ENCODE peak calls at places on chromosomes 2 and 18, in ten cellular contexts. T is Peyer's patch, U is uterus, P is H1, J is HCT116, I is IMR-90, V is HepG2, R is transverse colon, X is heart left ventricle, O is esophagus muscularis mucosa. E is an unnamed sample.

GRCh38 chr2:128388414-128389032 is 69.9 kb upstream of the HS6ST1 start:
- DNase-seq in T (no peak), U (peak; percentile 4), P (no peak), J (no peak), I (peak; percentile 16), V (no peak), R (no peak), X (no peak), O (no peak), E (no peak)

GRCh38 chr2:227163445-227163997 is 484 bp downstream of the COL4A4 start:
- DNase-seq in T (peak; percentile 64), U (no peak), P (no peak), J (no peak), I (no peak), V (no peak), R (peak; percentile 46), X (peak; percentile 46), O (peak; percentile 80), E (no peak)

GRCh38 chr2:132038179-132038882 is 123.4 kb downstream of the ANKRD30BL start:
- DNase-seq in T (no peak), U (no peak), P (no peak), J (no peak), I (no peak), V (no peak), R (no peak), X (no peak), O (no peak), E (no peak)

GRCh38 chr18:79927597-79928562 is 23.6 kb downstream of the SLC66A2 start:
- DNase-seq in T (no peak), U (peak; percentile 1), P (no peak), J (no peak), I (no peak), V (no peak), R (peak; percentile 5), X (peak; percentile 13), O (no peak), E (no peak)

GRCh38 chr2:58740381-58740780 is 499.3 kb upstream of the FANCL start:
- DNase-seq in T (no peak), U (no peak), P (no peak), J (no peak), I (no peak), V (no peak), R (no peak), X (no peak), O (no peak), E (no peak)

GRCh38 chr18:78777992-78778391 is 201.6 kb upstream of the SALL3 start:
- DNase-seq in T (no peak), U (no peak), P (no peak), J (no peak), I (no peak), V (no peak), R (no peak), X (no peak), O (no peak), E (no peak)

GRCh38 chr2:19886261-19886660 is 15.5 kb downstream of the TTC32 start:
- DNase-seq in T (no peak), U (no peak), P (no peak), J (no peak), I (no peak), V (no peak), R (no peak), X (no peak), O (no peak), E (no peak)

GRCh38 chr2:199223791-199224190 is 233.9 kb downstream of the SATB2 start:
- DNase-seq in T (no peak), U (no peak), P (no peak), J (no peak), I (peak; percentile 16), V (peak; percentile 35), R (no peak), X (no peak), O (no peak), E (no peak)

GRCh38 chr2:151028691-151029176 is 232.9 kb downstream of the RBM43 start:
- DNase-seq in T (no peak), U (no peak), P (no peak), J (no peak), I (no peak), V (no peak), R (no peak), X (no peak), O (no peak), E (no peak)

GRCh38 chr2:151029406-151030157 is 232.1 kb downstream of the RBM43 start:
- DNase-seq in T (no peak), U (no peak), P (no peak), J (no peak), I (peak; percentile 91), V (no peak), R (no peak), X (no peak), O (no peak), E (no peak)

GRCh38 chr2:151032741-151033152 is 228.9 kb downstream of the RBM43 start:
- DNase-seq in T (no peak), U (no peak), P (no peak), J (no peak), I (peak; percentile 100), V (no peak), R (no peak), X (no peak), O (peak; percentile 89), E (no peak)

GRCh38 chr2:151033454-151034248 is 228.0 kb downstream of the RBM43 start:
- DNase-seq in T (no peak), U (no peak), P (no peak), J (no peak), I (no peak), V (no peak), R (no peak), X (no peak), O (no peak), E (no peak)

DNA sequence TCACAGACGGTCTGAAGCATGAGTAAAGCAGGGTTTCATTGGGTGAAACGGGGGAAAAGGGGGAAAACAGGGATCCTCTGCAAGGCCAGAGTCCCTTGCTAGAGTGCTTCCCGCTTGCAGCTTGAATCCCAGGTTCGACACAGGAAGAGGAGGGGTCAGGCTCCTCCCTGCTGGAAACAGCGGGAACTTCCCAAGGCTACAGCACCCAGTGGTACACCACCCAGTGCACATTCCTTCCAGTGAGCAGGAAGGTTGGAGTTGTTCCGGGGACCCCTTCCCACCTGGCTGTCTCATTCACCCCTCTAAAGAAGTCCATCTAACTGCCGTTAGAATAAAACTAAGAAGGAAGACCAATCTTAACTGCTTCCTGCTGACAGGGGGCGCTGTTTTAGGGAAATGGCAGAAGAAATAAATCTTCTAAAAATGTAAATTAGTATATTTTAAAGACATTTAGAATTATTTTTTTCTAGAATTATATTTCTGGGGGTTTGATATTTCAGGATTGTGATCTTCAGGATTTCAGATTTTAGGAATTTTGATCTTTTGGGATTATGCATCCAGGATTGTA is 230.9 kb downstream of the RBM43 start:
- DNase-seq in T (no peak), U (no peak), P (no peak), J (no peak), I (no peak), V (no peak), R (no peak), X (no peak), O (peak; percentile 26), E (no peak)
- TF ChIP-seq POLR2A in T (no peak), U (no peak), P (no peak), J (no peak), I (no peak), V (no peak), R (no peak), X (no peak), O (no peak), E (no peak)

GRCh38 chr2:127065932-127066318 is 41.0 kb downstream of the BIN1 start:
- DNase-seq in T (no peak), U (no peak), P (no peak), J (no peak), I (no peak), V (no peak), R (no peak), X (no peak), O (no peak), E (no peak)
- H3K27ac ChIP-seq in T (peak overlapping the region; percentile 43), U (peak overlapping the region; percentile 70), P (no peak overlapping the region), J (peak overlapping the region; percentile 92), I (no peak overlapping the region), V (no peak overlapping the region), R (peak overlapping the region; percentile 61), X (no peak overlapping the region), O (peak overlapping the region; percentile 63), E (peak overlapping the region; percentile 88)

GRCh38 chr2:9630750-9631483 is at the start of gene YWHAQ:
- DNase-seq in T (peak; percentile 99), U (peak; percentile 99), P (peak; percentile 95), J (peak; percentile 97), I (peak; percentile 99), V (peak; percentile 97), R (peak; percentile 99), X (peak; percentile 99), O (peak; percentile 100), E (peak; percentile 95)

GRCh38 chr2:9631484-9631819 is 655 bp upstream of the YWHAQ start:
- DNase-seq in T (no peak), U (no peak), P (no peak), J (no peak), I (no peak), V (no peak), R (no peak), X (no peak), O (no peak), E (no peak)

GRCh38 chr2:9631976-9632700 is 1.3 kb upstream of the YWHAQ start:
- DNase-seq in T (no peak), U (peak; percentile 30), P (no peak), J (no peak), I (no peak), V (no peak), R (no peak), X (peak; percentile 72), O (no peak), E (no peak)

GRCh38 chr2:9629222-9630000 is 1.4 kb downstream of the YWHAQ start:
- DNase-seq in T (no peak), U (no peak), P (no peak), J (no peak), I (peak; percentile 46), V (no peak), R (no peak), X (no peak), O (no peak), E (no peak)

DNA sequence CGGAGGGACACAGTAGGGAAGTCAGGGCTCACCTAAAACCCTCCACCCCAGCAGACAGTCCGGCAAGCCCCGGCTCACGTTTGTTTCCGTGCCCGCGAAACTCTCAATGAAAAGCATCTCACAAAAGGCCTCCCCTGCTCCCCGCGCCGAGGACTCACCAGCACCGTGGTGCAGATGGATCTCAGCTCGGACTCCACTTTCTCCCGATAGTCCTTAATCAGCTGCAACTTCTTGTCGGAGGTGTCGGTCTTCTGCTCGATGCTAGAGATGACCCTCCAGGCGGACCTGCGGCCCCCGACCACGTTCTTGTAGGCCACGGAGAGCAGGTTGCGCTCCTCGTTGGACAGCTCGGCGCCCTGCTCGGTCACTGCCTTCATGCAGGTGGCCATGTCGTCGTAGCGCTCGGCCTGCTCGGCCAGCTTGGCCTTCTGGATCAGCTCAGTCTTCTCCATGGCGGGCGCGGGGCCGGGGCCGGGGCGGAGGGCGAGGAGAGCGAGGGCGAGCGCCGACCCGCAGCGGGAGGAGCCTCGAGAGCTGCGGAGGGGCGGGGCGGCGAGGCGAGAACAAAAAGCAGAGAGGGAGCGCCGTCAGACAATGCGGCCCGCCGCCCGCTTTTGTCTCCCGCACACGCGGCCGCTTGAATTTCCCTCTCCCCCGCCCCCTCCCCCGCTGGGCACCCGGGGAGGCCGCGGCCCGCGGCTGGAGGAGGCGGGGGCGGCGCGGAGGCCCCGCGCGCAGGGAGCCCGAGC is 622 bp downstream of the YWHAQ start:
- DNase-seq in T (peak; percentile 74), U (peak; percentile 71), P (peak; percentile 43), J (peak; percentile 19), I (peak; percentile 53), V (peak; percentile 73), R (peak; percentile 83), X (peak; percentile 85), O (peak; percentile 93), E (no peak)
- TF ChIP-seq POLR2A in T (no peak), U (no peak), P (no peak), J (no peak), I (peak; percentile 9), V (peak; percentile 18), R (no peak), X (no peak), O (no peak), E (no peak)

GRCh38 chr2:176483901-176484568 is 214.8 kb downstream of the MTX2 start:
- DNase-seq in T (no peak), U (no peak), P (no peak), J (no peak), I (no peak), V (no peak), R (no peak), X (no peak), O (no peak), E (no peak)
- H3K27ac ChIP-seq in T (no peak overlapping the region), U (no peak overlapping the region), P (no peak overlapping the region), J (no peak overlapping the region), I (no peak overlapping the region), V (no peak overlapping the region), R (no peak overlapping the region), X (no peak overlapping the region), O (no peak overlapping the region), E (no peak overlapping the region)

E was measured in esophagus squamous epithelium.